ENCODE peak calls at places on chromosome 3, in six cellular contexts. Z is lower leg skin, Q is SHP77, L is astrocyte of the spinal cord, P is neural crest cell, V is AG08396. A is an unnamed sample.
A peak's percentile ranks its signal among the peaks of the same experiment; 100 is the strongest.

GRCh38 chr3:84946240-84946639 is 12.5 kb upstream of the CADM2 start:
- DNase-seq in Z (no peak), Q (no peak), L (no peak), P (no peak), V (no peak), A (no peak)

GRCh38 chr3:126715432-126715831 is 11.4 kb downstream of the CHCHD6 start:
- DNase-seq in Z (no peak), Q (no peak), L (no peak), P (no peak), V (no peak), A (no peak)

GRCh38 chr3:126394179-126394976 is at the start of gene CFAP100:
- DNase-seq in Z (peak; percentile 80), Q (no peak), L (peak; percentile 13), P (peak; percentile 59), V (peak; percentile 65), A (peak; percentile 20)

GRCh38 chr3:81550415-81550814 is 211.0 kb downstream of the GBE1 start:
- DNase-seq in Z (no peak), Q (no peak), L (peak; percentile 28), P (no peak), V (no peak), A (no peak)

GRCh38 chr3:38131621-38132369 is 5.1 kb downstream of the ACAA1 start:
- DNase-seq in Z (peak; percentile 65), Q (peak; percentile 28), L (peak; percentile 45), P (peak; percentile 55), V (no peak), A (no peak)

GRCh38 chr3:150271578-150271930 is 136.5 kb upstream of the TSC22D2 start:
- DNase-seq in Z (no peak), Q (no peak), L (no peak), P (no peak), V (no peak), A (no peak)

GRCh38 chr3:188687389-188687788 is 484.4 kb upstream of the TPRG1 start:
- DNase-seq in Z (no peak), Q (no peak), L (peak; percentile 83), P (no peak), V (no peak), A (no peak)

GRCh38 chr3:31170932-31171670 is 276.6 kb upstream of the GADL1 start:
- DNase-seq in Z (no peak), Q (no peak), L (peak; percentile 97), P (no peak), V (peak; percentile 63), A (no peak)

GRCh38 chr3:129593230-129593594 is 13.3 kb downstream of the PLXND1 start:
- DNase-seq in Z (no peak), Q (peak; percentile 80), L (no peak), P (no peak), V (no peak), A (no peak)

GRCh38 chr3:108305484-108306172 is 9.3 kb downstream of the HHLA2 start:
- DNase-seq in Z (no peak), Q (no peak), L (no peak), P (no peak), V (no peak), A (no peak)

GRCh38 chr3:179745109-179745508 is 92.3 kb downstream of the USP13 start:
- DNase-seq in Z (no peak), Q (no peak), L (no peak), P (no peak), V (no peak), A (no peak)

GRCh38 chr3:53074366-53074696 is 28.5 kb upstream of the SFMBT1 start:
- DNase-seq in Z (no peak), Q (no peak), L (no peak), P (no peak), V (no peak), A (no peak)

GRCh38 chr3:100073555-100074307 is 40.6 kb downstream of the FILIP1L start:
- DNase-seq in Z (no peak), Q (no peak), L (peak; percentile 91), P (peak; percentile 5), V (peak; percentile 77), A (peak; percentile 38)

GRCh38 chr3:69113536-69113935 is 8.9 kb downstream of the LMOD3 start:
- DNase-seq in Z (no peak), Q (no peak), L (no peak), P (no peak), V (no peak), A (no peak)

GRCh38 chr3:115100172-115100571 is 46.9 kb downstream of the ZBTB20 start:
- DNase-seq in Z (no peak), Q (peak; percentile 86), L (peak; percentile 74), P (no peak), V (peak; percentile 8), A (peak; percentile 25)